ENCODE peak calls at places on chromosomes 2 and 18, in four cellular contexts. U is A549, J is K562, K is SK-N-SH. G is an unnamed sample.

GRCh38 chr2:188297983-188298382 is 6.3 kb downstream of the GULP1 start:
- DNase-seq in U (no peak), K (no peak), J (no peak), G (no peak)

GRCh38 chr2:88955607-88956006 is 264.1 kb downstream of the RPIA start:
- DNase-seq in J (no peak), U (no peak), K (no peak), G (no peak)

GRCh38 chr2:71592181-71592711 is 138.9 kb downstream of the DYSF start:
- DNase-seq in J (no peak), U (no peak), K (no peak), G (no peak)

GRCh38 chr2:240922982-240923537 is 16.9 kb downstream of the CROCC2 start:
- DNase-seq in U (no peak), J (no peak), K (peak), G (no peak)

GRCh38 chr2:96191937-96192670 is 16.5 kb downstream of the STARD7 start:
- DNase-seq in K (no peak), U (no peak), J (no peak), G (no peak)

GRCh38 chr2:157831573-157832315 is 44.4 kb downstream of the ACVR1 start:
- DNase-seq in U (no peak), J (no peak), K (no peak), G (no peak)

GRCh38 chr2:120740765-120741513 is 5.3 kb downstream of the GLI2 start:
- DNase-seq in J (no peak), K (peak), U (no peak), G (no peak)

GRCh38 chr2:164657129-164657528 is 35.8 kb upstream of the GRB14 start:
- DNase-seq in K (no peak), J (no peak), U (no peak), G (no peak)

GRCh38 chr2:95530734-95531133 is 46.2 kb upstream of the TRIM43B start:
- DNase-seq in K (no peak), U (no peak), J (no peak), G (peak)

GRCh38 chr18:49059028-49059670 is 108.4 kb upstream of the SMAD7 start:
- DNase-seq in U (no peak), J (no peak), K (no peak), G (peak)

GRCh38 chr2:191892391-191892790 is 45.5 kb upstream of the CAVIN2 start:
- DNase-seq in U (no peak), K (no peak), J (no peak), G (no peak)

GRCh38 chr2:15043336-15044058 is 411.0 kb downstream of the LRATD1 start:
- DNase-seq in U (no peak), J (no peak), K (no peak), G (no peak)

GRCh38 chr2:174442546-174443510 is 44.0 kb downstream of the GPR155 start:
- DNase-seq in U (peak), J (no peak), K (no peak), G (no peak)

GRCh38 chr2:128562471-128563347 is 244.0 kb upstream of the HS6ST1 start:
- DNase-seq in K (no peak), J (no peak), U (no peak), G (no peak)

GRCh38 chr2:78115291-78115690 is 593.1 kb upstream of the LRRTM4 start:
- DNase-seq in U (no peak), K (no peak), J (no peak), G (no peak)

GRCh38 chr2:127525692-127526141 is 572 bp downstream of the IWS1 start:
- DNase-seq in K (peak), J (no peak), U (peak), G (peak)

GRCh38 chr18:57982372-57983021 is 61.5 kb upstream of the NEDD4L start:
- DNase-seq in U (no peak), K (no peak), J (no peak), G (no peak)

GRCh38 chr18:65422544-65423136 is 328.2 kb upstream of the CDH7 start:
- DNase-seq in U (no peak), K (no peak), J (no peak), G (no peak)

GRCh38 chr2:127182626-127183458 is 37.3 kb downstream of the CYP27C1 start:
- DNase-seq in J (no peak), K (no peak), U (no peak), G (peak)

GRCh38 chr18:54983041-54983686 is 23.9 kb upstream of the CCDC68 start:
- DNase-seq in J (peak), K (peak), U (peak), G (peak)

GRCh38 chr2:167151894-167152293 is 263.6 kb downstream of the XIRP2 start:
- DNase-seq in U (no peak), K (no peak), J (no peak), G (no peak)

GRCh38 chr18:70365361-70365760 is 76.5 kb downstream of the SOCS6 start:
- DNase-seq in J (no peak), U (no peak), K (no peak), G (no peak)

GRCh38 chr18:23301971-23302370 is 151.1 kb upstream of the RIOK3 start:
- DNase-seq in K (no peak), J (no peak), U (no peak), G (no peak)

GRCh38 chr2:195559431-195559914 is 97.6 kb upstream of the SLC39A10 start:
- DNase-seq in U (no peak), J (no peak), K (no peak), G (peak)

DNA sequence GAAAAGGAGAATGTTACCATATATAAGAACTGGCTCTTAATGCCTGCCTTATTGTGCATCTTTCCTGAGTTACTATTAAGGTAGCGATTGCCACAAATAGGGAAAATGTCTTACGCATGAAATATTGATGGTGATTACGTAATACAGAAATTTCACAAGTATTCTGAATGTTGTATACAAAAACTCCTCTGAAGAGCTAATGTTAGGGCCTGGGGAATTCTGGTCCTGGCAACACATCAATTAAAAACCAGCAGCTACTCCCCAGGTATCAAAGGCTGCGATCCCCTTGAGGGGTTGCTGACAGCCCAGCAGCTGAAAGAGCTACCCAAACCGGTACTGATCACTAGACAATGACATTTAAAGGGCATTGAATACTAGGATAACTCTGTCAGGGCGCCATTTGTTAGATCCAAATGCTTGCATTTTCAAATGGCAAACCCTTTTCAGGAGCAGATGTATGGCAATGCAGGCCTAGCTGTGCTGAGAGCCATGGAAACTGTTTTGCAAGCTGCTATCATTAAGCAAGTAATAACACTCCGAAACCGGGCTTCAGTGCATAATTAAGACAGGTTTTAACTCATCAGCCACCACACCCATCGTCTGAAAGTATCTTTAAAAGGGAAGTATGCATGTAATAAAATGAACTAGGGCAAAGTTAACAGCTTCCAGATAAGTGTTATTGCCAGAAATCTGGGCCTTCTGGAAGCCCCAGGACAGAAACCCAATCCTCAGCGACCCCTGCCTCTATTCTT is 78.4 kb downstream of the CLHC1 start:
- DNase-seq in J (no peak), K (no peak), U (no peak), G (no peak)
- TF ChIP-seq MAX in J (no peak), K (no peak), U (no peak), G (no peak)

GRCh38 chr2:218024871-218025270 is 22.1 kb upstream of the TNS1 start:
- DNase-seq in K (peak), U (no peak), J (no peak), G (no peak)
- TF ChIP-seq MAX in K (no peak), U (no peak), J (no peak), G (no peak)

GRCh38 chr2:69715964-69716363 is 26.0 kb upstream of the ANXA4 start:
- DNase-seq in J (no peak), U (no peak), K (no peak), G (no peak)
- TF ChIP-seq MAX in J (no peak), U (no peak), K (no peak), G (no peak)

GRCh38 chr2:177413703-177414102 is 21.1 kb downstream of the AGPS start:
- DNase-seq in J (no peak), U (no peak), K (no peak), G (no peak)
- TF ChIP-seq MAX in J (no peak), U (no peak), K (no peak), G (no peak)